ENCODE peak calls at places on chromosome 19, in nine cellular contexts. L, R, S, G, E, I, C, T and J are unnamed samples.

GRCh38 chr19:40716031-40716654 is 543 bp downstream of the COQ8B start:
- DNase-seq in R (peak; percentile 82), S (peak; percentile 54), I (no peak), L (no peak), E (peak; percentile 51), G (no peak), C (no peak), T (no peak), J (peak; percentile 95)

GRCh38 chr19:45218426-45218825 is 26.8 kb downstream of the EXOC3L2 start:
- DNase-seq in C (no peak), G (no peak), E (no peak), I (no peak), S (no peak), L (no peak), R (no peak), T (no peak), J (no peak)

GRCh38 chr19:48556163-48556562 is 4.2 kb downstream of the SULT2B1 start:
- DNase-seq in R (no peak), G (no peak), S (peak; percentile 79), I (no peak), T (peak; percentile 42), C (no peak), E (no peak), L (no peak), J (peak; percentile 73)

GRCh38 chr19:55368106-55368505 is 2.2 kb downstream of the IL11 start:
- DNase-seq in R (no peak), C (no peak), S (no peak), E (no peak), L (no peak), I (no peak), T (no peak), G (no peak), J (no peak)

GRCh38 chr19:42285546-42285945 is 16.4 kb upstream of the PRR19 start:
- DNase-seq in C (peak; percentile 55), S (no peak), G (no peak), T (no peak), I (no peak), R (no peak), E (no peak), L (no peak), J (no peak)

GRCh38 chr19:16015805-16016173 is 60.5 kb upstream of the TPM4 start:
- DNase-seq in E (no peak), S (no peak), C (no peak), I (no peak), T (no peak), R (no peak), G (no peak), L (no peak), J (no peak)

GRCh38 chr19:14370169-14370998 is 10.9 kb upstream of the ADGRE5 start:
- DNase-seq in I (no peak), L (no peak), E (no peak), S (no peak), R (peak; percentile 65), C (peak; percentile 88), T (no peak), G (no peak), J (no peak)

GRCh38 chr19:55442372-55443044 is 592 bp downstream of the SHISA7 start:
- DNase-seq in S (no peak), T (no peak), C (no peak), I (no peak), G (no peak), R (no peak), E (peak; percentile 59), L (no peak), J (no peak)

GRCh38 chr19:35439921-35440320 is 8.1 kb upstream of the FFAR2 start:
- DNase-seq in I (no peak), T (no peak), R (no peak), G (no peak), C (no peak), S (no peak), L (no peak), E (no peak), J (no peak)

GRCh38 chr19:17081672-17082630 is 6.4 kb downstream of the MYO9B start:
- DNase-seq in G (no peak), C (no peak), I (no peak), S (no peak), L (no peak), R (no peak), E (no peak), T (no peak), J (no peak)

GRCh38 chr19:35351441-35352176 is 3.9 kb downstream of the FFAR1 start:
- DNase-seq in L (no peak), E (no peak), G (no peak), T (no peak), S (peak; percentile 23), R (no peak), I (no peak), C (no peak), J (no peak)

GRCh38 chr19:4694211-4694987 is 24.3 kb upstream of the MYDGF start:
- DNase-seq in I (peak; percentile 11), C (peak; percentile 69), E (no peak), T (peak; percentile 84), S (no peak), L (no peak), G (peak; percentile 75), R (no peak), J (peak; percentile 99)

GRCh38 chr19:20558011-20558410 is 7.6 kb downstream of the ZNF737 start:
- DNase-seq in R (no peak), C (no peak), G (no peak), S (no peak), L (peak; percentile 21), E (no peak), I (no peak), T (no peak), J (no peak)

GRCh38 chr19:43820098-43820860 is 6.8 kb upstream of the ZNF283 start:
- DNase-seq in T (peak; percentile 43), E (no peak), C (no peak), I (no peak), S (no peak), L (no peak), R (peak; percentile 22), G (no peak), J (no peak)

GRCh38 chr19:55247621-55248099 is 11.2 kb downstream of the PPP6R1 start:
- DNase-seq in T (peak; percentile 52), L (no peak), E (no peak), S (peak; percentile 76), C (peak; percentile 58), I (no peak), G (peak; percentile 35), R (no peak), J (peak; percentile 96)

GRCh38 chr19:6412111-6412999 is 12.3 kb downstream of the KHSRP start:
- DNase-seq in E (no peak), R (peak; percentile 55), S (peak; percentile 79), I (no peak), T (no peak), G (no peak), C (no peak), L (no peak), J (no peak)

GRCh38 chr19:39307233-39307821 is 11.1 kb downstream of the IFNL1 start:
- DNase-seq in L (no peak), C (no peak), R (no peak), T (no peak), E (peak; percentile 72), S (peak; percentile 75), G (no peak), I (no peak), J (no peak)

GRCh38 chr19:33639034-33639681 is 17.4 kb downstream of the CHST8 start:
- DNase-seq in I (no peak), G (no peak), E (peak; percentile 91), C (no peak), L (no peak), S (no peak), R (no peak), T (no peak), J (no peak)

GRCh38 chr19:44626067-44626624 is 12.8 kb downstream of the IGSF23 start:
- DNase-seq in E (no peak), C (no peak), L (peak; percentile 39), S (no peak), T (peak; percentile 98), I (no peak), G (peak; percentile 95), R (no peak), J (peak; percentile 97)

GRCh38 chr19:28883241-28883693 is 329.7 kb downstream of the UQCRFS1 start:
- DNase-seq in I (no peak), C (no peak), G (no peak), L (peak; percentile 19), S (no peak), E (no peak), R (no peak), T (peak; percentile 68), J (no peak)

GRCh38 chr19:31139871-31140505 is 209.2 kb downstream of the TSHZ3 start:
- DNase-seq in T (peak; percentile 86), R (no peak), S (no peak), E (no peak), C (no peak), G (peak; percentile 52), I (no peak), L (no peak), J (peak; percentile 17)

GRCh38 chr19:16372065-16372915 is 47.7 kb downstream of the KLF2 start:
- DNase-seq in C (no peak), S (peak; percentile 47), T (no peak), R (no peak), I (no peak), G (no peak), L (no peak), E (no peak), J (no peak)

GRCh38 chr19:38839816-38840582 is 8.4 kb upstream of the ECH1 start:
- DNase-seq in R (no peak), L (no peak), C (no peak), S (no peak), I (no peak), G (no peak), E (no peak), T (no peak), J (no peak)

GRCh38 chr19:48856921-48857320 is 11.5 kb downstream of the PLEKHA4 start:
- DNase-seq in L (no peak), E (no peak), G (no peak), R (no peak), I (no peak), T (peak; percentile 72), C (peak; percentile 24), S (no peak), J (no peak)

GRCh38 chr19:47497073-47497766 is 13.2 kb upstream of the KPTN start:
- DNase-seq in G (no peak), E (no peak), T (no peak), R (no peak), I (no peak), L (no peak), S (no peak), C (no peak), J (no peak)

GRCh38 chr19:39262496-39262895 is 5.7 kb upstream of the IFNL2 start:
- DNase-seq in G (no peak), C (no peak), I (no peak), R (no peak), S (no peak), T (no peak), L (no peak), E (no peak), J (no peak)

GRCh38 chr19:1942934-1943555 is 2.1 kb downstream of the CSNK1G2 start:
- DNase-seq in E (no peak), L (peak; percentile 38), G (no peak), S (no peak), I (no peak), R (no peak), C (peak; percentile 38), T (no peak), J (no peak)

GRCh38 chr19:39599116-39599515 is 3.2 kb upstream of the LGALS13 start:
- DNase-seq in T (peak; percentile 8), I (no peak), R (peak; percentile 7), G (no peak), E (no peak), C (peak; percentile 16), L (no peak), S (no peak), J (peak; percentile 3)

GRCh38 chr19:35228177-35228930 is at the start of gene FAM187B:
- DNase-seq in C (no peak), R (peak; percentile 2), L (no peak), S (no peak), G (no peak), I (no peak), E (no peak), T (no peak), J (no peak)

GRCh38 chr19:35074426-35075201 is 33.1 kb downstream of the HPN start:
- DNase-seq in E (no peak), T (no peak), S (no peak), R (no peak), L (no peak), I (no peak), C (no peak), G (no peak), J (no peak)

GRCh38 chr19:9498183-9498902 is at the start of gene ZNF560:
- DNase-seq in R (no peak), S (no peak), I (no peak), T (peak; percentile 11), L (no peak), G (no peak), E (no peak), C (no peak), J (no peak)